ENCODE peak calls at places on chromosomes 5 and 9, in eight cellular contexts. M is HTR-8/SVneo; V is CD8-positive, alpha-beta memory T cell; N is left ventricle myocardium inferior; X is RCC 7860; P is stomach; R is AG08395; S is SW480. Y is an unnamed sample.

GRCh38 chr5:2148312-2149195 is 265.8 kb upstream of the IRX4 start:
- DNase-seq in M (no peak), V (no peak), N (no peak), X (no peak), P (no peak), R (no peak), S (peak; percentile 21), Y (no peak)

GRCh38 chr9:16138961-16139441 is 586.2 kb downstream of the CCDC171 start:
- DNase-seq in M (no peak), V (no peak), N (peak; percentile 72), X (peak; percentile 35), P (no peak), R (peak; percentile 45), S (no peak), Y (no peak)

GRCh38 chr9:113596616-113597320 is 133.2 kb downstream of the RGS3 start:
- DNase-seq in M (no peak), V (no peak), N (no peak), X (no peak), P (no peak), R (no peak), S (no peak), Y (no peak)

GRCh38 chr9:124254261-124254682 is 3.5 kb upstream of the NEK6 start:
- DNase-seq in M (no peak), V (no peak), N (no peak), X (no peak), P (no peak), R (no peak), S (no peak), Y (no peak)

GRCh38 chr5:129966071-129966470 is 61.8 kb downstream of the CHSY3 start:
- DNase-seq in M (no peak), V (no peak), N (no peak), X (no peak), P (no peak), R (no peak), S (no peak), Y (no peak)

GRCh38 chr5:110549301-110549700 is 177.2 kb downstream of the TMEM232 start:
- DNase-seq in M (no peak), V (no peak), N (no peak), X (no peak), P (no peak), R (no peak), S (no peak), Y (no peak)

GRCh38 chr9:132160802-132161742 is 786 bp upstream of the NTNG2 start:
- DNase-seq in M (peak; percentile 45), V (peak; percentile 44), N (no peak), X (peak; percentile 37), P (peak; percentile 34), R (peak; percentile 62), S (peak; percentile 73), Y (no peak)

GRCh38 chr9:136939996-136940525 is 4.5 kb downstream of the FBXW5 start:
- DNase-seq in M (no peak), V (no peak), N (peak; percentile 85), X (no peak), P (no peak), R (no peak), S (no peak), Y (no peak)

GRCh38 chr9:86175743-86176456 is 76.5 kb upstream of the GOLM1 start:
- DNase-seq in M (no peak), V (no peak), N (no peak), X (no peak), P (no peak), R (no peak), S (no peak), Y (no peak)

GRCh38 chr9:136485651-136486050 is 2.8 kb upstream of the SEC16A start:
- DNase-seq in M (no peak), V (no peak), N (no peak), X (no peak), P (peak; percentile 52), R (no peak), S (no peak), Y (no peak)

GRCh38 chr5:131548190-131548589 is 86.8 kb downstream of the RAPGEF6 start:
- DNase-seq in M (no peak), V (no peak), N (no peak), X (no peak), P (no peak), R (no peak), S (no peak), Y (no peak)

GRCh38 chr5:41921874-41922273 is 3.2 kb upstream of the FBXO4 start:
- DNase-seq in M (no peak), V (no peak), N (no peak), X (peak; percentile 54), P (no peak), R (peak; percentile 3), S (no peak), Y (no peak)

GRCh38 chr5:40796487-40796889 is 1.7 kb downstream of the PRKAA1 start:
- DNase-seq in M (no peak), V (no peak), N (no peak), X (no peak), P (no peak), R (peak; percentile 38), S (no peak), Y (no peak)

GRCh38 chr5:133554279-133554678 is 58.1 kb downstream of the FSTL4 start:
- DNase-seq in M (no peak), V (no peak), N (no peak), X (no peak), P (no peak), R (no peak), S (no peak), Y (no peak)

GRCh38 chr9:99231708-99232107 is 9.6 kb downstream of the SEC61B start:
- DNase-seq in M (no peak), V (no peak), N (no peak), X (no peak), P (no peak), R (peak; percentile 43), S (no peak), Y (no peak)

GRCh38 chr9:106862115-106862945 is 636 bp upstream of the ZNF462 start:
- DNase-seq in M (peak; percentile 15), V (no peak), N (no peak), X (peak; percentile 56), P (no peak), R (peak; percentile 46), S (peak; percentile 46), Y (no peak)

GRCh38 chr5:58775699-58776098 is 192.8 kb downstream of the RAB3C start:
- DNase-seq in M (no peak), V (no peak), N (no peak), X (no peak), P (no peak), R (no peak), S (no peak), Y (no peak)

GRCh38 chr9:120696551-120697230 is 17.6 kb downstream of the MEGF9 start:
- DNase-seq in M (no peak), V (no peak), N (no peak), X (peak; percentile 72), P (no peak), R (no peak), S (no peak), Y (no peak)

GRCh38 chr5:34676409-34676808 is 20.3 kb downstream of the RAI14 start:
- DNase-seq in M (no peak), V (no peak), N (no peak), X (peak; percentile 54), P (no peak), R (no peak), S (no peak), Y (no peak)

GRCh38 chr9:131349881-131350563 is 43.9 kb upstream of the PRRC2B start:
- DNase-seq in M (peak; percentile 83), V (peak; percentile 70), N (peak; percentile 91), X (peak; percentile 66), P (peak; percentile 93), R (peak; percentile 88), S (peak; percentile 82), Y (no peak)

GRCh38 chr9:94016744-94017143 is 61.6 kb upstream of the BARX1 start:
- DNase-seq in M (no peak), V (no peak), N (no peak), X (no peak), P (no peak), R (no peak), S (no peak), Y (no peak)

GRCh38 chr9:84839538-84839937 is 170.0 kb downstream of the NTRK2 start:
- DNase-seq in M (no peak), V (no peak), N (no peak), X (no peak), P (no peak), R (peak; percentile 87), S (peak; percentile 43), Y (no peak)

GRCh38 chr5:94433393-94434149 is 184.8 kb downstream of the KIAA0825 start:
- DNase-seq in M (no peak), V (no peak), N (no peak), X (no peak), P (peak; percentile 54), R (peak; percentile 51), S (peak; percentile 16), Y (no peak)

GRCh38 chr5:149788964-149789363 is 58.9 kb downstream of the PPARGC1B start:
- DNase-seq in M (no peak), V (no peak), N (no peak), X (no peak), P (no peak), R (no peak), S (no peak), Y (no peak)

Y was measured in cortex of kidney.